ENCODE peak calls at places on chromosomes 7 and 10, in four cellular contexts. T is Calu3, H is left ventricle myocardium inferior, N is ovary. X is an unnamed sample.

GRCh38 chr7:52944916-52945315 is 90.5 kb upstream of the POM121L12 start:
- DNase-seq in T (no peak), N (no peak), H (no peak), X (no peak)

GRCh38 chr10:98817396-98817795 is 370.7 kb upstream of the HPS1 start:
- DNase-seq in H (no peak), N (no peak), T (no peak), X (no peak)

GRCh38 chr7:117686311-117686935 is 186.8 kb downstream of the CTTNBP2 start:
- DNase-seq in N (no peak), T (no peak), H (no peak), X (no peak)

GRCh38 chr7:33550363-33550762 is 355.0 kb upstream of the BMPER start:
- DNase-seq in T (no peak), N (no peak), H (no peak), X (no peak)

GRCh38 chr7:46969303-46970130 is 612.4 kb downstream of the TNS3 start:
- DNase-seq in H (no peak), T (peak), N (no peak), X (no peak)

GRCh38 chr10:48517482-48517881 is 87.4 kb downstream of the ARHGAP22 start:
- DNase-seq in H (no peak), N (no peak), T (no peak), X (no peak)

GRCh38 chr7:142012825-142013506 is 17.3 kb downstream of the MGAM start:
- DNase-seq in H (no peak), N (no peak), T (no peak), X (no peak)

GRCh38 chr10:79488870-79489269 is 23.5 kb upstream of the EIF5AL1 start:
- DNase-seq in H (no peak), N (no peak), T (no peak), X (no peak)

GRCh38 chr10:119270893-119271361 is 63.6 kb downstream of the GRK5 start:
- DNase-seq in N (peak), H (peak), T (peak), X (no peak)

GRCh38 chr7:98870071-98870651 is 347 bp upstream of the TMEM130 start:
- DNase-seq in H (peak), T (peak), N (no peak), X (peak)

GRCh38 chr7:99139031-99139430 is 4.9 kb downstream of the SMURF1 start:
- DNase-seq in T (no peak), N (no peak), H (no peak), X (no peak)

GRCh38 chr7:144474800-144475521 is 71.5 kb upstream of the NOBOX start:
- DNase-seq in T (no peak), N (no peak), H (no peak), X (no peak)

GRCh38 chr10:133056651-133057178 is 31.0 kb upstream of the ADGRA1 start:
- DNase-seq in H (no peak), N (no peak), T (no peak), X (no peak)

GRCh38 chr10:117175215-117175900 is 21.9 kb upstream of the KCNK18 start:
- DNase-seq in N (no peak), T (no peak), H (no peak), X (no peak)

GRCh38 chr7:74267756-74268565 is 13.8 kb upstream of the RFC2 start:
- DNase-seq in N (no peak), H (no peak), T (no peak), X (no peak)

GRCh38 chr10:102195301-102195870 is 30.7 kb upstream of the ELOVL3 start:
- DNase-seq in T (no peak), H (no peak), N (no peak), X (no peak)

GRCh38 chr7:23216021-23216420 is 30.6 kb upstream of the GPNMB start:
- DNase-seq in T (no peak), N (no peak), H (peak), X (no peak)

GRCh38 chr10:114024876-114025609 is 18.6 kb upstream of the ADRB1 start:
- DNase-seq in H (no peak), T (no peak), N (no peak), X (no peak)

GRCh38 chr10:21304198-21304597 is 221.3 kb downstream of the SKIDA1 start:
- DNase-seq in T (no peak), N (no peak), H (no peak), X (no peak)

GRCh38 chr10:102235598-102235920 is 5.8 kb downstream of the PITX3 start:
- DNase-seq in N (no peak), T (no peak), H (no peak), X (no peak)

GRCh38 chr7:102220229-102220850 is 66.3 kb upstream of the SH2B2 start:
- DNase-seq in T (no peak), H (no peak), N (no peak), X (no peak)

GRCh38 chr10:122376364-122376961 is 2.0 kb downstream of the PLEKHA1 start:
- DNase-seq in N (no peak), H (no peak), T (no peak), X (no peak)

GRCh38 chr7:33054261-33054964 is 8.2 kb downstream of the NT5C3A start:
- DNase-seq in T (no peak), H (no peak), N (no peak), X (no peak)

GRCh38 chr7:133053321-133053891 is 28.5 kb downstream of the CHCHD3 start:
- DNase-seq in T (no peak), N (no peak), H (no peak), X (no peak)

GRCh38 chr10:102004376-102004775 is 51.6 kb downstream of the ARMH3 start:
- DNase-seq in N (no peak), T (no peak), H (no peak), X (no peak)

GRCh38 chr10:101032637-101033201 is 1.7 kb downstream of the SFXN3 start:
- DNase-seq in H (peak), N (peak), T (peak), X (peak)

GRCh38 chr10:50508315-50509051 is 115.3 kb downstream of the SGMS1 start:
- DNase-seq in H (no peak), T (peak), N (no peak), X (no peak)

GRCh38 chr10:95295031-95295755 is 4.4 kb upstream of the PDLIM1 start:
- DNase-seq in N (no peak), H (peak), T (peak), X (no peak)

GRCh38 chr7:134755422-134756022 is 23.9 kb upstream of the CALD1 start:
- DNase-seq in N (no peak), H (no peak), T (peak), X (no peak)

GRCh38 chr7:53794816-53795215 is 747.4 kb upstream of the VSTM2A start:
- DNase-seq in T (no peak), N (no peak), H (no peak), X (no peak)

GRCh38 chr10:71218833-71219120 is 6.4 kb downstream of the UNC5B start:
- DNase-seq in H (no peak), T (no peak), N (no peak), X (no peak)

GRCh38 chr10:71218046-71218832 is 5.9 kb downstream of the UNC5B start:
- DNase-seq in T (no peak), H (no peak), N (peak), X (no peak)

GRCh38 chr10:71216363-71216695 is 4.0 kb downstream of the UNC5B start:
- DNase-seq in H (no peak), T (no peak), N (no peak), X (no peak)

GRCh38 chr10:71216751-71217265 is 4.4 kb downstream of the UNC5B start:
- DNase-seq in N (no peak), H (no peak), T (no peak), X (no peak)

DNA sequence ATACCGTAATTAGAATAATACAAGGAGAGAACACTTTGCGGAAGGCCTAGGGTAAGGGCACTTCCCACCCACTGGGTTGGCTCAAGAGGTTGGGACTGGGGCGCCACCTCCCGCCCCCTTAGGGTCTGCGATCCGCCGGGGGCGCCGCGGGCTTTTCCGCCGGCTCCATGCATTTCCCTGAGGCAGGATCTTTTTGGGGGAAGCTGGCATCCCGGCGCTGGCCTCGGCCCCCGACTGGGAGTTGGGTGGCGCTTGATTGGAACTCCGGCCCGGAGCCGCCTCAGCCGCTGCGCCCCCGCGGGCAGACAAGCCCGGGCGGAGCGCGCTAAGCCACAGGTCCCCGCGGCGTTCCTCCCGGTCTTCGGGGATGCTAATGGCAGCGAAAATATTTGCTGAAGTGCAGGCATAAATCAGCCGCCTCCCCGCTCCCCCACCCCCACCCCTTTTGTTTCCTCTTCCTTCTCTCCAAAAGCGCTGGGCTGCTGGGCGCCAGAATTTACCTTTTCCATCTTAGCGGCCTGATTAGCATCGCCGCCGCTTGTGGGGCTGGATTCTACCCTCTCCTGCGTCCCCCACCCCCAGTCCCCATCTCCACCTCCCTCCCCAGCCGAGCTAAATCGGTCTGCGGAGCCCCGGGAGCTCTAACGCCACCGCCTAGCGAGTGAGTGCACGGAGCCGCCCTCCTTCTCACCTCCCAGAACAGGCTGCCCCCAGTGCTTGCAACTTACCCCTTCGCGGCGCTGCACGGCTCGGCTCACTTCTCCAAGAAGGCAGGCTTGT is 5.1 kb downstream of the UNC5B start:
- DNase-seq in N (peak), T (no peak), H (no peak), X (no peak)
- TF ChIP-seq CTCF in N (no peak), T (no peak), H (no peak), X (no peak)

GRCh38 chr7:41492603-41493002 is 210.3 kb downstream of the INHBA start:
- DNase-seq in H (no peak), N (no peak), T (no peak), X (no peak)
- TF ChIP-seq CTCF in H (no peak), N (no peak), T (no peak), X (no peak)

DNA sequence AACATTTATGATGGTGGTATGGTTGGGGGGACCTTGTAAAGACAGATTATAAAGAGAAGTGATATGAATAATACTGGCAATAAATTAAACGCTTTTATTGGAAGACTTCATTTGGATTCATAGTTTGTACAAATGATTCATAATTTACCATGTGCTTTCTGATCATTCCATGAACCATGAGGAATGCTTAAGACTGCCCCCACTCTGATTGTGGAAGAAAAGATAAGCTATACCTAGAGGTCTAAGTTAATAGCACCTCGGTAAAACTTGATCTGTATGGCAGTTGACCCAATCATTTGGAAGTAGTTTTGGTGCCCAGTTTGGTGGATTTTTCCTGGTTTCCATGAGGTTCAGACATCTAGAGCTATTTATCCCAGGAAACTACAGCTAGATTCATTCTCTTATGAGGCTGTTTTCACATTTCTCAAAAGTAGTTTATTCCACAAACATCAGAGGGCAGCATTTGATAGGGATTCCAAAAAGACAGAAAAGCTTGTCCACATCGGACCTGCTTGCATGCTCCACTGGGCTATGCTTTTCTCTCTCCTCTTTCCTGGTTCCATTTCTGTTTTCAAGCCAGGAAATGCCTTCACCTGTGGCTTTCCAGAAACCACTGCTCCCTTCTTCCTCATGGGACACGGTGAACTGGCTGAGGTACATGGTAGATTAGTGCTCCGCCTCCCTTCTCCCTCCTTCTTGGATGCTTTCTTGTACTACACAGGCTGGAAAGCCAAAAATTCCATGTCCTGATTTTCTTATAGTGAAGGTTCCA is 29.2 kb downstream of the TFAM start:
- DNase-seq in T (peak), N (peak), H (no peak), X (no peak)
- TF ChIP-seq CTCF in T (peak), N (peak), H (peak), X (peak)

DNA sequence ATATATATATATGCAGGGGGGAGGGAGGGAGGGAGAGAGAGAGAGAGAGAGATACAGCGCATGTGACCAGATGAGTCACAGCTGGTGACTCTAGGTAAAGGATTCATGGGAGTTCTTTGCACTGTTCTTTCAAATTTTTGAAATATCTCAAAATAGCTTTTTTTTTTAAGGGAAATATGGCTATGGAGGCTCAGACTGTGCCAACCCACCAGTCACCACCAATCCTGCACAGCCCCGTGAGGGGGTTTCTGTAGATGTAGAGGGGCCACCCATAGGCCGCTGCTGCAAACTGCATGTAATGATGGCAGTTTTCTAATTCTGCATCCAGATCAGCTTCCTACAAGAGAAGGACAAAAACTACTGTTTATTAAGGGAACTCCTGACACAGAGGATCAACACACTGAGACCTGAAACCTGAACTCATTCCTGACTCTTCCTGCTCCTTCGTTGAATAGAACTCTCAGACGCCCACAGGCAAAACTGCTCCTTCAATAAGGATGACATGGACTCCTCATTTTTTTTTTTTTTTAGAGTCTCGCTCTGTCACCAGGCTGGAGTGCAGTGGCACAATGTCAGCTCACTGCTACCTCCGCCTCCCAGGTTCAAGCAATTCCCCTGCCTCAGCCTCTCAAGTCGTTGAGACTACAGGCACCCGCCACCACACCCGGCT is 17.3 kb downstream of the DAGLB start:
- DNase-seq in N (no peak), H (no peak), T (no peak), X (no peak)
- TF ChIP-seq CTCF in N (no peak), H (no peak), T (peak), X (no peak)

DNA sequence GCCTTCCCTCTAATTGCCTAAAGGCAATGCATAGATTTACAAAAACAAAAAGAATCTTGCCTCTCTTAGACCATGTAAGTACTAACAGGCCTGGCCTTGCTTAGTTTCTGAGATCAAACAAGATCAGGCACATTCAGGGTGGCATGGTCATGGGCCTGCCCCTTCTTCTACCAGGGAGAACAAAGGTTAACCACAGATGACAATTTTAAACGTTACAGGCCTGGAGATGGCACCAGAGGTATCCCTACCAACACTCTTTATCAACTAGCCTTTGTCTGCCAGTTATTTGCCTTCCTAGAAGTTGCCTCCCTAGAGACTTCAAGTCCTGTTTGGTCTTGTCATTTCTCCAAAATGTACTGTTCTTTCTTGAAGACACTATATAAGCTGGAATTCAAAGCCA is 252.6 kb downstream of the DOCK4 start:
- DNase-seq in N (no peak), T (no peak), H (no peak), X (no peak)
- TF ChIP-seq CTCF in N (no peak), T (no peak), H (peak), X (peak)

GRCh38 chr7:28483112-28483511 is 70.8 kb downstream of the CREB5 start:
- DNase-seq in N (no peak), H (no peak), T (no peak), X (no peak)

GRCh38 chr7:28487487-28487886 is 75.2 kb downstream of the CREB5 start:
- DNase-seq in N (no peak), H (no peak), T (no peak), X (no peak)

GRCh38 chr7:28483868-28484267 is 71.5 kb downstream of the CREB5 start:
- DNase-seq in N (no peak), T (no peak), H (no peak), X (no peak)

GRCh38 chr7:28481131-28481926 is 69.0 kb downstream of the CREB5 start:
- DNase-seq in N (no peak), H (no peak), T (no peak), X (no peak)

DNA sequence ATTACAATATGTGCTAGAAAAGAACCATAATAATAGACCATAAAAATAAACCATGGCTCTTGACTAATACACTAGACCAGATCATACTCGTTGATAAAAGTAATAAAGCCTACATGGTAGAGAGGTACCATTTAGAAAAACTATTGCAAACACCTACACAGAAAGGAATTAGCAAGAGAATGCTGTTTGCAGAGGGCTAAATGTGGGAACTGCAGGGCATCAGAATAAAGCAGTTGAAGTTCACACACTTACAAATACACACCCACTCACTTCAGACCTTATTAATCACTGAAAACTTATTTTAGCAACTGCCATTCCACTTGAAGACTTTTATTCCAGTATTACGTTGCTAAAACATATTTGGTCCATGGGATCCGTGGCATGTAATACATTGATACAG is 72.0 kb downstream of the CREB5 start:
- DNase-seq in H (no peak), N (no peak), T (no peak), X (no peak)
- TF ChIP-seq CTCF in H (no peak), N (no peak), T (no peak), X (no peak)